ENCODE peak calls at places on chromosome 7, in ten cellular contexts. U is neural crest cell, T is heart left ventricle, O is foreskin keratinocyte, S is brain microvascular endothelial cell, I is colonic mucosa, E is IMR-90, Z is lower lobe of right lung, V is mucosa of descending colon, M is fibroblast of lung. C is an unnamed sample.

GRCh38 chr7:36515847-36516246 is 126.2 kb downstream of the ANLN start:
- DNase-seq in U (no peak), V (no peak), E (no peak), I (no peak), M (no peak), S (no peak), O (no peak), T (no peak), Z (no peak), C (no peak)

GRCh38 chr7:75732764-75733630 is 5.7 kb downstream of the HIP1 start:
- DNase-seq in Z (no peak), U (no peak), T (no peak), E (peak; percentile 91), I (no peak), M (peak; percentile 73), V (no peak), O (no peak), S (peak; percentile 84), C (no peak)

GRCh38 chr7:94043299-94043698 is 39.1 kb upstream of the BET1 start:
- DNase-seq in I (no peak), V (no peak), T (no peak), S (peak; percentile 21), O (peak; percentile 61), Z (no peak), U (no peak), E (peak; percentile 69), M (peak; percentile 55), C (no peak)

GRCh38 chr7:107902381-107902780 is 11.4 kb downstream of the DLD start:
- DNase-seq in O (no peak), T (no peak), I (no peak), M (no peak), U (no peak), S (no peak), Z (no peak), V (no peak), E (no peak), C (no peak)

GRCh38 chr7:8212638-8213037 is 49.3 kb downstream of the ICA1 start:
- DNase-seq in E (no peak), T (no peak), I (no peak), O (no peak), Z (no peak), M (no peak), U (no peak), V (no peak), S (no peak), C (no peak)

GRCh38 chr7:29309041-29309860 is 114.7 kb downstream of the CHN2 start:
- DNase-seq in V (no peak), S (no peak), O (no peak), M (no peak), E (no peak), U (no peak), T (no peak), I (no peak), Z (no peak), C (no peak)

GRCh38 chr7:116653646-116654045 is 18.4 kb upstream of the MET start:
- DNase-seq in M (no peak), Z (no peak), I (no peak), V (no peak), S (no peak), E (no peak), O (no peak), U (no peak), T (no peak), C (no peak)

GRCh38 chr7:139103057-139103820 is 6.3 kb downstream of the ZC3HAV1 start:
- DNase-seq in I (no peak), V (no peak), U (no peak), O (no peak), T (no peak), Z (no peak), M (no peak), E (no peak), S (no peak), C (no peak)

GRCh38 chr7:116687801-116688201 is 15.8 kb downstream of the MET start:
- DNase-seq in U (no peak), T (no peak), M (peak; percentile 68), I (no peak), S (peak; percentile 75), V (no peak), Z (no peak), E (peak; percentile 83), O (no peak), C (no peak)

GRCh38 chr7:84454174-84454959 is 259.8 kb upstream of the SEMA3A start:
- DNase-seq in T (no peak), E (no peak), S (no peak), O (no peak), M (peak; percentile 38), V (no peak), U (no peak), I (no peak), Z (no peak), C (no peak)

GRCh38 chr7:36040679-36041078 is 112.4 kb upstream of the EEPD1 start:
- DNase-seq in I (no peak), S (peak; percentile 63), Z (no peak), T (no peak), E (peak; percentile 62), V (no peak), U (no peak), O (no peak), M (peak; percentile 46), C (no peak)

GRCh38 chr7:50226669-50227068 is 77.8 kb upstream of the IKZF1 start:
- DNase-seq in I (no peak), V (no peak), U (no peak), M (no peak), Z (no peak), T (no peak), E (no peak), O (no peak), S (no peak), C (no peak)

GRCh38 chr7:87218941-87219544 is 489 bp downstream of the TMEM243 start:
- DNase-seq in Z (peak; percentile 90), T (peak; percentile 60), O (peak; percentile 33), E (peak; percentile 34), U (no peak), M (peak; percentile 54), V (peak; percentile 63), I (peak; percentile 71), S (no peak), C (no peak)
- TF ChIP-seq CTCF in Z (no peak), T (no peak), O (peak; percentile 14), E (no peak), U (no peak), M (peak; percentile 27), V (no peak), I (no peak), S (peak; percentile 24), C (no peak)

DNA sequence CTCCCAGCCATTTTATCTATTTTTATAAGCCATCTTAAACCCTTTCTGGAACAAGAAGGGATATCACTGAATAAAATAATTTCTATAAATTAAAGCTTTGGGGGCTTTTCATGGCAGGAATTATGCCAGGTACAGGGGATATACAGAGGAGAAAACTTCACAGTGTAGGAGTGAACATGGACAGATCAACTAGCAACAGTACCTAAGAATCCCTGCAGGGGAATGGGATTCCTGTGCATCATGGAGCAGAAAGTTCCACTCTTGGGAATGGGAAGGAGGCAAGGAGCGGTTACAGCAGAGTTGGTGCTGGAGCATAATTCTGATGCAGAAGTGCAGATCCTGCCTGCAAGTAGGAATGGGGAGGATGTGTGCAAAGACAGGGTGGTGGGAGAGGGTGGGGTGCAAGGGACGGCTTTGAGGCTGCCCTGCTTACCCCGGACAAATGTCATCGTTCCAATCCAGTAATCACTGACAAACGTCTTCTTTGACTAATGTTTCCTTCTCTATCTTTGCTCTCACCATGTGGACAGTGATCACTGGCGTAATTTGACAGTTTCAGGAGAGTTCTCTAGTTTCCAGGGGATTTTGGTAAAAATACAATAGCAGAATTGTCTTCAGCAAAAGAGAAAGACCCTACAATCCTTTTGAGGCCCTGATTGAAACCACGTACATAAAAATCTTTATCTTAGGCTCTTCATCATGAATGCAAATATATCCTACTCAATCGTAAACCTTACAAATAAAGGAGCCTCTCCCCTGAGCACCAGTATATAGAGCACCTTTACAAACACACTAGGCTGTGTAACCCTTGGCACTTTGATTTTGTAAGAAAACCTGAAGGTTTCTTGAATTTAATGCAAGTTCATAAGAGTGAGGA is 196.7 kb downstream of the HECW1 start:
- DNase-seq in S (no peak), O (no peak), U (no peak), Z (no peak), I (no peak), E (no peak), V (no peak), T (no peak), M (no peak), C (no peak)
- TF ChIP-seq CTCF in S (peak; percentile 11), O (no peak), U (no peak), Z (no peak), I (no peak), E (no peak), V (no peak), T (no peak), M (no peak), C (no peak)

DNA sequence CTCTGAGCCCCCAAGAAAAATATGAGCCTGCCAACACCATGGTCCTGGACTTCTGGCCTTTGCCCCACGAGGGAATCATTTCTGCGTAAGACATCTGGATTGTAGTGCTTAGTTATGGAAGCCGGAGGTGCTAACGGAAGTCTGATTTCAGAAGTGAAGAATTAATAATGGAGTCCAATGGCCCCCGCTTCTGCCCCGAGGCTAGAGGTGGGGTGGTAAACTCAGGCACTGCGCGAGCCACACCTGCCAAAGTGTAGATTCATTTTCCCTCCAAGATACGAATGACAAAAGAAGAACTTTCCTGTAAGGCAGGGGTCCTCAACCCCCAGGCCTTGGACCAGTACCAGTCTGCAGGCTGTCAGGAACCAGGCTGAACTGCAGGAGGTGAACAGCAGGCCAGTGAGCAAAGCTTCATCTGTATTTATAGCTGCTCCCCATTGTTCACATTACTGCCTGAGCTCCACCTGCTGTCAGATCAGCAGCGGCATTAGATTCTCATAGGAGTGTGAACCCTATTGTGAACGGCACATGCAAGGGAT is 22.3 kb downstream of the CNPY1 start:
- DNase-seq in S (no peak), M (no peak), V (no peak), Z (no peak), T (no peak), E (no peak), I (no peak), U (no peak), O (no peak), C (no peak)
- TF ChIP-seq CTCF in S (no peak), M (no peak), V (no peak), Z (no peak), T (no peak), E (no peak), I (no peak), U (no peak), O (peak; percentile 15), C (no peak)

DNA sequence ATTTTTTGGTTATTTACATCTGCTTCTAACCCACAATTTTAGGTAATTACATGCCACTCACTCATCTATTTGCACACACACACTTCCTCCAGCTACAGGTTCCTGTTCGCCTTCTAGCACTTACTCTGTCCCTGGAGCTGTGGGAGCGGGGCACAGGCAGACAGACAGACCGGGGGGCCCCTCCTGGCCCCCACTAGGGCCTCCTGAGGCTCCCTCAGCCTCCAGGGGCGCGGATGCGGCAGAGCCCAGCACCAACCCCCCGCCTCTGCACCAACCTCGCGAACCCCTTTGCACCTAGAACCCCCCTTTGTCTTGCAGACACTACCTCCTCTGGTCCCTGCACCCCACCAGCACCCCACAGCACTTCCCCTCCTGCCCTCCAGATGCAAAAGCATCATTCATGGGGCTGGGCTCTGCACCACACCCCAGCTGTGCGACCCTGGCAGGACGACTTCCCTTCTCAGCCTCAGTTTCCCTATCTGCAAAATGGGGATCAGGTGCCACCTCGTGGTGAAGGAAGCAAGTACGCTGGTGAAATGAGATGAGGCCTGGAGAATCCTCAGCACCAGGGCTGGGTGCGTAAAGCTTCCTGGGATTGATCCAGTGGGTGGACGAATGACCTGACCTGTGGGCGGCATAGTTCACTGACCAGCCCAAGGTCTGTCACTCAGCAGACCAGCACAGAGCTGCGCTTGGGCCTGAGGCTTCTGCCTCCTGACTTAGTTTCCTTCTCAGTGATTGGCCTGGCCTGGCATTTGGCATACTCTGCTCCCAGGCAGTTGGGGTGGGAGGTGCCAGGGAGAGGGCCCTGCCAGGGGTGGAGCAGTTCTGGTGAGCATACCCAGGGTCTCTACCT is 37.9 kb downstream of the ELFN1 start:
- DNase-seq in O (no peak), E (no peak), S (no peak), M (no peak), I (no peak), T (no peak), V (no peak), U (no peak), Z (peak; percentile 25), C (no peak)
- TF ChIP-seq CTCF in O (peak; percentile 29), E (peak; percentile 5), S (peak; percentile 45), M (peak; percentile 17), I (no peak), T (no peak), V (no peak), U (no peak), Z (no peak), C (peak; percentile 16)

C was measured in thoracic aorta.